ENCODE peak calls at places on chromosomes 2 and 18, in eight cellular contexts. J is RPMI8226; G is AG08396; Q is stimulated activated CD8-positive, alpha-beta memory T cell treated with anti-CD3 and anti-CD28 coated beads, Interleukin-12 subunit alpha, Interleukin-12 subunit beta, amount 100 ng/mL, for 4 hours; A is T-helper 1 cell; C is NCI-H82; L is cardiac muscle cell; T is stimulated activated CD4-positive, alpha-beta T cell treated with anti-CD3 and anti-CD28 coated beads, TNF-alpha, amount 100 ng/mL, for 1 hour. M is an unnamed sample.

GRCh38 chr2:51025942-51026574 is 5.9 kb downstream of the NRXN1 start:
- DNase-seq in J (no peak), G (no peak), Q (no peak), A (no peak), C (peak; percentile 53), L (no peak), T (no peak), M (no peak)

GRCh38 chr2:142602418-142602989 is 275.0 kb upstream of the KYNU start:
- DNase-seq in J (no peak), G (no peak), Q (no peak), A (no peak), C (no peak), L (no peak), T (no peak), M (no peak)

GRCh38 chr2:76984359-76984758 is 537.8 kb downstream of the LRRTM4 start:
- DNase-seq in J (no peak), G (no peak), Q (no peak), A (no peak), C (no peak), L (peak; percentile 2), T (no peak), M (no peak)

GRCh38 chr2:215425021-215425782 is 10.7 kb downstream of the FN1 start:
- DNase-seq in J (no peak), G (no peak), Q (no peak), A (no peak), C (no peak), L (peak; percentile 76), T (no peak), M (no peak)

GRCh38 chr18:26304511-26304910 is 78.3 kb downstream of the TAF4B start:
- DNase-seq in J (no peak), G (no peak), Q (no peak), A (no peak), C (no peak), L (no peak), T (no peak), M (no peak)

GRCh38 chr2:137437386-137437785 is 526.9 kb upstream of the HNMT start:
- DNase-seq in J (no peak), G (no peak), Q (no peak), A (no peak), C (no peak), L (no peak), T (no peak), M (no peak)

GRCh38 chr2:217756375-217757107 is 246.3 kb downstream of the TNS1 start:
- DNase-seq in J (peak; percentile 47), G (peak; percentile 90), Q (peak; percentile 46), A (peak; percentile 24), C (peak; percentile 86), L (peak; percentile 68), T (peak; percentile 6), M (peak; percentile 61)

GRCh38 chr2:129934044-129934822 is 45.2 kb upstream of the RAB6C start:
- DNase-seq in J (no peak), G (peak; percentile 40), Q (no peak), A (no peak), C (no peak), L (peak; percentile 25), T (no peak), M (no peak)

GRCh38 chr18:21826641-21827302 is 86.2 kb downstream of the MIB1 start:
- DNase-seq in J (peak; percentile 92), G (no peak), Q (no peak), A (no peak), C (no peak), L (no peak), T (no peak), M (no peak)

GRCh38 chr18:12053312-12053711 is 40.3 kb upstream of the ANKRD62 start:
- DNase-seq in J (no peak), G (no peak), Q (no peak), A (no peak), C (no peak), L (no peak), T (no peak), M (no peak)

GRCh38 chr2:28233070-28233718 is 159.5 kb upstream of the FOSL2 start:
- DNase-seq in J (no peak), G (peak; percentile 9), Q (no peak), A (no peak), C (no peak), L (peak; percentile 31), T (no peak), M (peak; percentile 35)

GRCh38 chr18:46256078-46256477 is 151.9 kb downstream of the HAUS1 start:
- DNase-seq in J (no peak), G (no peak), Q (no peak), A (no peak), C (no peak), L (no peak), T (no peak), M (no peak)

GRCh38 chr2:127701193-127701650 is at the start of gene SFT2D3:
- DNase-seq in J (peak; percentile 92), G (peak; percentile 97), Q (peak; percentile 83), A (peak; percentile 75), C (peak; percentile 96), L (peak; percentile 92), T (peak; percentile 76), M (peak; percentile 93)

GRCh38 chr2:138521821-138522220 is 20.3 kb downstream of the SPOPL start:
- DNase-seq in J (no peak), G (no peak), Q (no peak), A (no peak), C (no peak), L (no peak), T (no peak), M (no peak)

GRCh38 chr2:144582651-144583361 is 62.9 kb upstream of the ZEB2 start:
- DNase-seq in J (no peak), G (no peak), Q (no peak), A (no peak), C (peak; percentile 60), L (peak; percentile 27), T (no peak), M (no peak)

GRCh38 chr2:98759338-98759737 is 28.4 kb upstream of the MGAT4A start:
- DNase-seq in J (no peak), G (no peak), Q (no peak), A (no peak), C (no peak), L (no peak), T (no peak), M (no peak)